ENCODE peak calls at places on chromosomes 12 and 14, in eight cellular contexts. W is stomach, X is esophagus squamous epithelium, B is H54, Z is adrenal gland, U is transverse colon, R is uterus, D is A549. N is an unnamed sample.
A peak's percentile ranks its signal among the peaks of the same experiment; 100 is the strongest.

GRCh38 chr12:109462868-109463692 is 14.0 kb downstream of the KCTD10 start:
- DNase-seq in Z (peak; percentile 93), D (no peak), X (no peak), R (peak; percentile 93), W (peak; percentile 64), B (peak; percentile 79), U (peak; percentile 74), N (no peak)

GRCh38 chr12:30913323-30913722 is 13.2 kb upstream of the TSPAN11 start:
- DNase-seq in U (no peak), Z (no peak), W (no peak), X (no peak), R (no peak), B (no peak), D (no peak), N (no peak)

GRCh38 chr12:40693503-40693863 is 1.2 kb downstream of the CNTN1 start:
- DNase-seq in B (no peak), Z (peak; percentile 22), R (peak; percentile 22), X (no peak), W (no peak), D (peak; percentile 77), U (no peak), N (no peak)

GRCh38 chr12:16165506-16165905 is 112.0 kb downstream of the SLC15A5 start:
- DNase-seq in D (peak; percentile 16), Z (peak; percentile 49), U (peak; percentile 52), B (no peak), W (peak; percentile 36), X (no peak), R (peak; percentile 15), N (peak; percentile 45)

GRCh38 chr12:62466018-62466595 is 519 bp upstream of the MON2 start:
- DNase-seq in R (peak; percentile 44), X (no peak), Z (peak; percentile 50), W (peak; percentile 35), B (no peak), D (peak; percentile 44), U (peak; percentile 42), N (peak; percentile 63)

GRCh38 chr12:125038976-125039625 is 26.1 kb upstream of the AACS start:
- DNase-seq in Z (no peak), D (no peak), R (no peak), X (no peak), U (no peak), B (no peak), W (no peak), N (no peak)

GRCh38 chr12:50825372-50825838 is 17.3 kb upstream of the TMPRSS12 start:
- DNase-seq in W (no peak), B (peak; percentile 4), Z (peak; percentile 31), D (peak; percentile 25), X (no peak), R (no peak), U (no peak), N (peak; percentile 84)

GRCh38 chr12:9736931-9737705 is 4.2 kb upstream of the CLECL1 start:
- DNase-seq in D (no peak), X (no peak), W (no peak), Z (no peak), B (no peak), U (no peak), R (no peak), N (no peak)

GRCh38 chr14:61174395-61175386 is 106.4 kb downstream of the TMEM30B start:
- DNase-seq in U (no peak), Z (no peak), D (no peak), B (no peak), W (no peak), X (no peak), R (no peak), N (no peak)

GRCh38 chr12:6047249-6048227 is 76.9 kb downstream of the VWF start:
- DNase-seq in Z (no peak), R (no peak), D (no peak), X (no peak), U (no peak), W (no peak), B (no peak), N (no peak)

GRCh38 chr12:108967869-108968540 is 52.9 kb downstream of the SVOP start:
- DNase-seq in R (no peak), D (peak; percentile 56), X (no peak), Z (no peak), W (no peak), U (no peak), B (no peak), N (peak; percentile 11)

GRCh38 chr12:89983622-89984021 is 275.0 kb upstream of the ATP2B1 start:
- DNase-seq in X (no peak), W (no peak), B (no peak), D (no peak), U (no peak), R (no peak), Z (no peak), N (no peak)

GRCh38 chr12:69555461-69555860 is 29.8 kb upstream of the CCT2 start:
- DNase-seq in B (peak; percentile 63), D (peak; percentile 51), R (no peak), X (no peak), Z (no peak), W (no peak), U (no peak), N (no peak)

GRCh38 chr12:15268927-15269552 is 47.8 kb upstream of the RERG start:
- DNase-seq in Z (peak; percentile 58), U (peak; percentile 17), W (peak; percentile 31), R (peak; percentile 65), X (no peak), B (peak; percentile 18), D (peak; percentile 62), N (peak; percentile 61)

DNA sequence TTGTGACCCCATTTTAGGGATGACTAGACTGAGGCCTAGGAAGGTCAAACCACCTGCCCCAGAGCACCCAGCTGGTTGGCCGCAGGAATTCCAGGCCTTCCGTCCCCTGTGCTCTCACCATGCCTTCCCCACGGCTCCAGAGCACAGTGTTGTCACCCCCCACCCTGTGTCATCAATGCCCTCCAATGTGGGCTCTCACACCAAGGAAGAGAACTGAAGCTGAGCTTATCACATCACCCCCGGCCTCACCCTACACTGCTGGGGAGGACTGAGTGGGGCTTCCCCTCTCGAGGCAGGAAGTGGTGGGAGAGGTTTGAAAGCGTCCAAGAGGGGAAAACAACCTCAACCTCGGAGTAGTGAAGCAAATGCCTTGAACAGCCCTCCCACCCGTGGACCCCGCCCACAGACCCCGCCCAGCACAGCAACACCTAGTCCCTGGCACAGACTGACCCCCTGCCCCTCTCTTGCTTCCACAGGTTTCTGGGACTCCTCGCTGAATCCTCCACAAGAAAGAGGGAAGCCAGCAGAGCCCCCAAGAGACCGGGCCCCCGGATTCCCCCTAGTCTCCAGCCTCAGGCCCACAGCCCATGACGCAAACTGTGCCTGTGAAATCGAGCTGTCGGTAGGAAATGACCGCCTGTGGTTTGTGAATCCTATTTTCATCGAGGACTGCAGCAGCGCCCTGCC is 97.2 kb downstream of the LGMN start:
- DNase-seq in Z (peak; percentile 65), R (no peak), U (peak; percentile 57), W (peak; percentile 55), X (no peak), B (no peak), D (no peak), N (no peak)
- TF ChIP-seq POLR2A in Z (no peak), R (no peak), U (no peak), W (no peak), X (peak; percentile 6), B (no peak), D (no peak), N (no peak)

DNA sequence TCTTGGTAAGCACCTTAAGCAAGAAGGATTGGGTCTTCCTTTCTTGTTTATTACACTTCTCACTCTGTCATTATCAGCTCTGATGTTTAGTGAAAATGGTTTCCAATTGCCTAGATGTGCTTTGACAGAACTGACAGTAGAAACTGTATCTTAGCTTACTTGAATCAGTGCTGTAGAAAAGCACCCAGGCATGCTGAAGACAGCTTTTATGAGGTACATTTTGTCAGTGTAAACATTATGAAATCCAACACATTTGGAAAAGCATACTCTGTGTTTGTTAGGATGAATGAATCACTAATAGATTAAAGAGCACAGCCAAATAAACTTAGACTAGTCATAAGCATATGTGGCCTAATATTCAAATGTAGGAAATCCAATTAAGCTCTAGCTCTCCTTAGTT is 290.2 kb upstream of the NPAS3 start:
- DNase-seq in X (no peak), R (no peak), Z (no peak), B (no peak), D (no peak), W (no peak), U (no peak), N (no peak)
- TF ChIP-seq POLR2A in X (no peak), R (no peak), Z (no peak), B (no peak), D (no peak), W (no peak), U (no peak), N (no peak)

GRCh38 chr14:65229431-65230286 is 127.3 kb upstream of the MAX start:
- DNase-seq in Z (peak; percentile 37), R (no peak), X (no peak), W (peak; percentile 51), D (no peak), U (peak; percentile 49), B (no peak), N (peak; percentile 58)
- TF ChIP-seq POLR2A in Z (no peak), R (no peak), X (no peak), W (no peak), D (no peak), U (no peak), B (no peak), N (no peak)

GRCh38 chr14:101122114-101122854 is 218.8 kb upstream of the RTL1 start:
- DNase-seq in B (no peak), Z (peak; percentile 7), W (peak; percentile 11), U (no peak), R (peak; percentile 11), D (no peak), X (no peak), N (no peak)

GRCh38 chr14:101119830-101120571 is 216.5 kb upstream of the RTL1 start:
- DNase-seq in D (no peak), W (peak; percentile 22), X (no peak), B (no peak), Z (peak; percentile 17), R (peak; percentile 14), U (no peak), N (no peak)

GRCh38 chr14:101121399-101122113 is 218.0 kb upstream of the RTL1 start:
- DNase-seq in U (no peak), D (no peak), Z (peak; percentile 11), X (no peak), R (peak; percentile 6), W (peak; percentile 18), B (no peak), N (no peak)

GRCh38 chr14:101118746-101119610 is 215.5 kb upstream of the RTL1 start:
- DNase-seq in U (no peak), D (no peak), W (peak; percentile 17), B (no peak), X (no peak), Z (peak; percentile 16), R (no peak), N (no peak)

DNA sequence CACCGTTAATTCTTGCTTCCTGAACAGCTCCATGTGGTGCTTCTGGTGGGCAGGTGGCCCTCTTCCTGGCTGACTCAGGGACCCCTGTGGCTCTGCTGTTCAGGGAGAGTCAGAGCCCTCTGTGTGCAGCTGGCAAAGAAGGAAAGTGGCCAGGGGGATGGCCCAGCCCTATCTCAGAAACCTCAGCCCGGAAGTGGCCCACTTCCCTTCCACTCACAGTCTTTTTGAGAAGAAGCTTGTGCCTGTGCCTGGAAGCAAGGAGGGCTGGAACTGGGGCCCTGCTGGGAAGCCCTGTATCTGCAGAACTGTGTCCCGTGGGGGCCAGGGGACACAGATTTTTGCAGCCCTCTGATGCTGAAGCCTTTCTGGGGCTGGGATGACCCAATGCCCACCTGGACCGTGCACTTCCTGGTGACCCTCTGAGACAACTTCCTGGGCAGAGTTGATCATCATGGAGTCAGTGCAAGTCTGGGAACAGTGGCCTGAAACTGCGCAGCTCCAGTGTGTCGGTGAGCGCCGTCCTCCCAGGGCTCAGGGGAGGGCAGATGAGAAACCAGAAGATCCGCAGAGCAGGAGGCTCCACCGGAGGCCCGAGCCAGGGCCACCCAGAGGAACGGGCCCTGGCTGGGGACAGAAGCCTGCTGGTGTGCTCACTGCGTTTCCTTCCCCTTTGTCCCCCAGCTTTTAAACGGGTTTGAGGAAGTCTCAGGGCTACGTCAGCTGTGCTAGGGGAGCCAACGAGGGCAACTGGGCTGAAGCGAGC is 217.3 kb upstream of the RTL1 start:
- DNase-seq in W (peak; percentile 26), X (no peak), Z (peak; percentile 41), B (no peak), R (peak; percentile 11), U (peak; percentile 37), D (no peak), N (no peak)
- TF ChIP-seq POLR2A in W (no peak), X (peak; percentile 25), Z (peak; percentile 21), B (no peak), R (no peak), U (peak; percentile 28), D (no peak), N (no peak)